ENCODE peak calls at places on chromosomes 6 and 20, in six cellular contexts. N, Y, W, U, I and S are unnamed samples.

GRCh38 chr20:19966840-19967239 is 50.3 kb upstream of the NAA20 start:
- DNase-seq in U (no peak), Y (no peak), N (no peak), I (no peak), W (no peak), S (no peak)

GRCh38 chr20:7272512-7272911 is 505.0 kb downstream of the BMP2 start:
- DNase-seq in W (no peak), N (no peak), I (peak; percentile 15), Y (no peak), U (no peak), S (peak; percentile 20)

GRCh38 chr20:49765413-49765736 is 47.3 kb upstream of the SLC9A8 start:
- DNase-seq in Y (no peak), W (no peak), N (no peak), U (no peak), I (no peak), S (no peak)

GRCh38 chr20:17761612-17762011 is 61.8 kb downstream of the BANF2 start:
- DNase-seq in W (no peak), I (no peak), N (peak; percentile 4), U (no peak), Y (no peak), S (peak; percentile 9)

GRCh38 chr20:22974354-22974753 is 60.8 kb upstream of the SSTR4 start:
- DNase-seq in W (peak; percentile 60), U (peak; percentile 24), N (peak; percentile 18), I (peak; percentile 28), Y (peak; percentile 54), S (peak; percentile 45)

GRCh38 chr20:46157625-46158024 is 39.5 kb downstream of the CD40 start:
- DNase-seq in Y (no peak), I (no peak), N (no peak), W (no peak), U (no peak), S (no peak)

GRCh38 chr6:42163941-42164340 is 9.2 kb upstream of the GUCA1A start:
- DNase-seq in U (no peak), I (no peak), N (no peak), W (no peak), Y (no peak), S (no peak)

GRCh38 chr6:80547827-80548226 is 441.4 kb downstream of the BCKDHB start:
- DNase-seq in Y (no peak), W (no peak), U (no peak), N (no peak), I (no peak), S (no peak)

GRCh38 chr6:160221423-160221822 is 37.2 kb downstream of the SLC22A2 start:
- DNase-seq in I (no peak), U (peak; percentile 13), Y (no peak), N (no peak), W (peak; percentile 46), S (peak; percentile 43)

GRCh38 chr6:129621252-129621651 is 88.7 kb downstream of the ARHGAP18 start:
- DNase-seq in N (no peak), W (peak; percentile 28), I (no peak), U (peak; percentile 58), Y (peak; percentile 52), S (peak; percentile 37)

GRCh38 chr6:132624175-132624574 is at the start of gene TAAR2:
- DNase-seq in Y (no peak), W (no peak), N (no peak), U (no peak), I (no peak), S (no peak)

GRCh38 chr6:27864906-27865883 is 47.0 kb downstream of the OR2B2 start:
- DNase-seq in U (peak; percentile 73), W (peak; percentile 87), Y (peak; percentile 86), N (no peak), I (peak; percentile 98), S (peak; percentile 99)

GRCh38 chr20:37341632-37342031 is 4.3 kb upstream of the SRC start:
- DNase-seq in I (no peak), Y (no peak), U (no peak), N (no peak), W (no peak), S (no peak)

GRCh38 chr20:19077370-19078220 is 134.8 kb upstream of the SLC24A3 start:
- DNase-seq in W (no peak), Y (peak; percentile 33), U (no peak), N (no peak), I (no peak), S (peak; percentile 52)

GRCh38 chr20:58511364-58511763 is 3.8 kb downstream of the APCDD1L start:
- DNase-seq in U (no peak), N (no peak), W (peak; percentile 7), I (peak; percentile 64), Y (no peak), S (peak; percentile 67)

GRCh38 chr20:46056970-46057855 is 28.2 kb downstream of the SLC12A5 start:
- DNase-seq in U (no peak), I (peak; percentile 42), N (no peak), Y (peak; percentile 90), W (no peak), S (peak; percentile 53)

GRCh38 chr6:74631558-74631957 is 574.3 kb downstream of the COL12A1 start:
- DNase-seq in N (no peak), U (no peak), I (no peak), W (peak; percentile 43), Y (no peak), S (no peak)

DNA sequence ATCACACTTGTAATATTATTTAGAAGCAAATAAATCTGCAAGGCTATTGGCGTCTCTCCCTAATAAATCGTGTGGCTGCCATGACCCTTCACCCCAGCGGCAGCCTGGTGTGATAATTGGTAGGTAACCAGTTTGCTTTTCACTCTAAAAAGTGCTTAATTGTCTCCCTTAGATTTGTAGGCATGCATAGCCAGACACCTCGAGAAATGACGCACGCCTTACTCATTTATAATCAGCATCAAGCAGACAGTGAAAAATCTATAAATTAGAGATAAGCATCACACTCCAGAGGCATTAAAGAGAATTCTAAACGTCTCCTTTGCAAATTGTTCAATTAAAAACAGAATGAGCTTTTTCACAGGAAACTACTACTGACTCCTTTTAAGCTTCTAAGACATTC is 110.2 kb upstream of the RPS6KA2 start:
- DNase-seq in I (peak; percentile 75), N (peak; percentile 7), U (no peak), Y (peak; percentile 17), W (no peak), S (no peak)
- TF ChIP-seq MAX in I (no peak), N (no peak), U (no peak), Y (no peak), W (no peak), S (no peak)

GRCh38 chr6:7589221-7589620 is 777 bp upstream of the SNRNP48 start:
- DNase-seq in U (no peak), W (no peak), I (no peak), N (no peak), Y (no peak), S (peak; percentile 11)

GRCh38 chr6:7587631-7588100 is 2.3 kb upstream of the SNRNP48 start:
- DNase-seq in Y (no peak), N (no peak), W (no peak), U (no peak), I (peak; percentile 6), S (no peak)

GRCh38 chr6:7590918-7591302 is 912 bp downstream of the SNRNP48 start:
- DNase-seq in N (no peak), I (peak; percentile 22), W (no peak), U (peak; percentile 30), Y (no peak), S (peak; percentile 51)

GRCh38 chr6:7591770-7592169 is 1.8 kb downstream of the SNRNP48 start:
- DNase-seq in U (no peak), N (no peak), Y (no peak), W (no peak), I (no peak), S (peak; percentile 12)

DNA sequence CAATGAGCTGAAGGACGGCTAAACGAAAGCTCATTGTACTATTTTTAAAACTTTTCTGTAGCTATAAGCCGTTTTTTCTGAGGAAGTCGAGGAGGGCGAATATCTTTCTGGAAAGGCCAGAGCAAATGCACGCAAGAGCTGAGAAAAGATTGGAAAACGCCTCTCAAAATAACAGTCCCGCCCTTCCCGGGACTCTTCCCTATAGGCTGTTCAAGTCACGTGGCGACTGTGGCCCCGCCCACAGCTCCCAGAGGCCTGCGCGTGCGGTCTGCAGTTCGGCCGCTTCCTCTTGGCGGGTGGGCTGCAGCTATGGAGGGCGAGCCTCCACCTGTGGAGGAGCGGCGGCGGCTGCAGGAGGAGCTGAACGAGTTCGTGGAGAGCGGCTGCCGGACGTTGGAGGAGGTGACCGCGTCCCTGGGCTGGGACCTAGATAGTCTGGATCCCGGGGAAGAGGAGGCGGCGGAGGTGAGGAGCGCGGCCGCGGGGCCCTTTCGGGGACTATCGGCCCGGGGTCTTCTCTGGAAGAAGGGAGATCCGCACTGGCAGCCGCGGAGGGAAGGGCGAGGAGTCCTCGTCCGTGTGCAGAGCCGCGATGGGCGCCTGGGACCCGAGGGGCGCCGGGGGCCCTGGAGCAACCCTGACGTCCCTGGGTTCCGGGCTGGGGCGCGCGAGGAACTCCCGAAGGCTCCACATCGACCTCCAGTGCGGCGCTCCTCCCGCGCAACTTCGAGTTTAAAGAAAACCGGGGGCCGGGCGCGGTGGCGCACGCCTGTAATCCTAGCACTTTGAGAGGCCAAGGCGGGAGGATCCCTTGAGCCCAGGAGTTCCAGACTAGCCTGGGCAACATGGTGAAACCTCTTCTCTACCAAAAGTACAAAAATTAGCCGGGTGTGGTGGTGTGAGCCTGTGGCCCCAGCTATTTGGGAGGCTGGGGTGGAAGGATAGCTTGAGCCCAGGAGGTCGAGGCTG is at the start of gene SNRNP48:
- DNase-seq in W (peak; percentile 85), N (peak; percentile 76), I (peak; percentile 96), U (peak; percentile 93), Y (peak; percentile 95), S (peak; percentile 97)
- TF ChIP-seq POLR2A in W (peak; percentile 82), N (peak; percentile 87), I (peak; percentile 70), U (peak; percentile 73), Y (peak; percentile 91), S (peak; percentile 89)

GRCh38 chr6:100176321-100176950 is 182.4 kb upstream of the MCHR2 start:
- DNase-seq in N (peak; percentile 8), Y (no peak), W (peak; percentile 44), U (peak; percentile 14), I (peak; percentile 54), S (peak; percentile 48)
- TF ChIP-seq CTCF in N (peak; percentile 39), Y (peak; percentile 47), W (no peak), U (peak; percentile 29), I (peak; percentile 29), S (peak; percentile 17)

GRCh38 chr20:32336918-32337347 is 21.2 kb upstream of the ASXL1 start:
- DNase-seq in Y (no peak), U (peak; percentile 86), W (peak; percentile 57), N (no peak), I (peak; percentile 44), S (peak; percentile 85)
- TF ChIP-seq MAX in Y (no peak), U (no peak), W (no peak), N (no peak), I (no peak), S (peak; percentile 40)

GRCh38 chr6:33276864-33277662 is at the start of gene B3GALT4:
- DNase-seq in W (peak; percentile 73), U (no peak), N (no peak), Y (peak; percentile 89), I (peak; percentile 67), S (peak; percentile 94)
- TF ChIP-seq POLR2A in W (peak; percentile 21), U (peak; percentile 23), N (peak; percentile 81), Y (peak; percentile 93), I (peak; percentile 96), S (peak; percentile 59)